ENCODE peak calls at places on chromosomes 13 and 19, in nine cellular contexts. A is AG10803, M is foreskin fibroblast, K is transverse colon, W is thoracic aorta, U is endodermal cell, I is epithelial cell of esophagus, T is tibial nerve, G is heart left ventricle. L is an unnamed sample.

GRCh38 chr19:41501854-41502253 is 58.9 kb downstream of the ERICH4 start:
- DNase-seq in M (no peak), W (no peak), A (no peak), K (no peak), U (peak), T (no peak), I (no peak), G (no peak), L (no peak)

GRCh38 chr13:60351816-60352215 is 45.2 kb upstream of the TDRD3 start:
- DNase-seq in K (no peak), G (no peak), I (no peak), M (peak), W (no peak), U (no peak), A (peak), T (no peak), L (no peak)

GRCh38 chr19:3187662-3188511 is 2.2 kb downstream of the NCLN start:
- DNase-seq in A (no peak), W (no peak), G (peak), U (no peak), M (no peak), I (no peak), K (no peak), T (no peak), L (no peak)

GRCh38 chr19:14972676-14973075 is 7.0 kb downstream of the SLC1A6 start:
- DNase-seq in G (no peak), K (no peak), A (no peak), W (no peak), T (no peak), I (no peak), M (no peak), U (no peak), L (no peak)

GRCh38 chr19:14056069-14056666 is 5.7 kb downstream of the PALM3 start:
- DNase-seq in A (no peak), K (no peak), I (no peak), T (no peak), U (no peak), G (no peak), W (no peak), M (no peak), L (no peak)

GRCh38 chr19:38774181-38774950 is 1.0 kb upstream of the LGALS7 start:
- DNase-seq in W (no peak), U (no peak), A (no peak), T (no peak), G (no peak), M (no peak), I (no peak), K (no peak), L (no peak)

GRCh38 chr19:17579523-17580244 is 24.2 kb downstream of the COLGALT1 start:
- DNase-seq in G (peak), T (peak), U (peak), M (peak), I (peak), W (no peak), K (peak), A (peak), L (no peak)

GRCh38 chr19:15820646-15821045 is 5.2 kb upstream of the OR10H1 start:
- DNase-seq in G (no peak), A (no peak), W (no peak), T (no peak), U (no peak), I (no peak), K (no peak), M (no peak), L (no peak)

GRCh38 chr19:33388817-33389573 is 15.5 kb downstream of the CEBPG start:
- DNase-seq in A (no peak), T (no peak), I (no peak), U (no peak), K (no peak), W (no peak), M (peak), G (no peak), L (no peak)

GRCh38 chr19:30158893-30159245 is 213.3 kb upstream of the ZNF536 start:
- DNase-seq in G (no peak), W (no peak), M (no peak), U (no peak), A (no peak), K (no peak), I (no peak), T (no peak), L (no peak)

GRCh38 chr19:56670961-56671612 is 470 bp downstream of the ZNF835 start:
- DNase-seq in T (no peak), K (no peak), I (no peak), U (no peak), W (no peak), G (no peak), A (no peak), M (no peak), L (no peak)

GRCh38 chr19:19315444-19315843 is 4.9 kb downstream of the SUGP1 start:
- DNase-seq in I (no peak), G (no peak), M (no peak), U (peak), A (no peak), K (no peak), T (no peak), W (no peak), L (no peak)

GRCh38 chr13:79749985-79750551 is 269.1 kb downstream of the NDFIP2 start:
- DNase-seq in K (peak), M (peak), U (peak), G (peak), I (peak), W (no peak), T (peak), A (peak), L (peak)

GRCh38 chr19:39320948-39321831 is 527 bp upstream of the LRFN1 start:
- DNase-seq in G (no peak), A (no peak), T (no peak), K (no peak), I (no peak), M (no peak), U (peak), W (no peak), L (no peak)

GRCh38 chr19:9757544-9758501 is 10.7 kb downstream of the ZNF846 start:
- DNase-seq in I (no peak), W (no peak), T (no peak), U (no peak), G (no peak), K (no peak), A (no peak), M (no peak), L (no peak)

DNA sequence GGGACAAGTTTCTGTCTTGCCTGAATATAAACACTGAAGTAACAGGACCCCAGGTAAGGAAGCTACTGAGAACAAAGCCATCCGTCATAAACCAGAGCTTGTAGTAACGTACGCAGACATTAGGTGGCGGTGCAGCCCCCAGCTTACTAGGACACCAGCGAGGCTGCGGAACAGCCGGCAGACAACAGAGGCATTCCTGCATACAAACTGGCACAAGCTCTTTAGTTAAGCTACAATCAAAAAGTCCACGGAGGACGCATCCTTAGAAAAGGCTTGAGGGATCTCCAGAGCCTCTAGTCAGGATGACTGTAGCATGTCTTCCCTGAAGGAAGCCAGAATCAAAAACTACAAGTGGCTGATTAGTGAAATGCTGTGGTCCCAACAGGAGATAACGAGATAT is 26.2 kb downstream of the ZNF160 start:
- DNase-seq in M (peak), W (no peak), U (peak), I (peak), K (peak), T (peak), G (peak), A (peak), L (peak)
- TF ChIP-seq CTCF in M (peak), W (peak), U (peak), I (peak), K (peak), T (peak), G (peak), A (peak), L (no peak)

DNA sequence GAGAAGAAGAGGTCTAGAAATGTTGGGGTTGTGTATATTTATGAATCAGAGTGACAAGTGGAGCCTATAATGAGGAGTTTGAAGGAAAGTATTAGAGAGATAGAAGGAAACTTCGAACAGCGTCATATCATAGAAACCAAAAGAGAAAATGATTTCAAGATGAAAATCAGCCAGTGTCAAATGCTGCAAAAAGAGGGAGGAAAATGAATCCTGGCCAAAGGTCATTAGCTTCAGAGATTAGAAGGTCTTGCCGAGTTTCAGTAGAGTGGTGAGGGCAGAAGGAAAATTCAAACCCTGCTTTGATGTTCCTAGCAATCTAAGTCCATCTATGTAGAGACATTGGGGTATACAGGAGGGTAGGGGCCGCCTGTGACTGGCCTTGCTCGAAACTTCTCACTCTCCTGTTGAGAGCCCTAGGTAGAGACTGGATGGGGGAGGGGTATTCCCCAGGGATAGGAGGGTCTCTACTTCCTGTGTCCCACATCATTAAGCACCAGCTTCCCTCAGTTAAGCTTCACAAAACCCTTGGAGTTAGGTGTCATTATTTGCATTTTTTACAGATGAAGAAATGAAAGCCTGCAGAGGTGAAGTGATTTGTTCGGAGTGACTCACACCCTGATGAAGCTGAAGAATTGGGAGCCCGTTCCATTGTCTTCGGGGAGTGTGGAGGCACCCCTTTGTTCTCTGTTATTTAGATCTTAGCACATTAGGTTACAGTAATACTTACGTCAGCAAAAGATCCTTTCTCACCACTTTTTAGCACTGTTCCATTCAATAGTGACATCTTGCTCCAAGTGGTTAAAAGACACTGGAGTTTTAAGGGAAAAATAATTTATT is 62.8 kb downstream of the FGF9 start:
- DNase-seq in G (no peak), K (no peak), A (no peak), I (peak), T (no peak), M (no peak), W (no peak), U (peak), L (no peak)
- TF ChIP-seq CTCF in G (no peak), K (no peak), A (no peak), I (no peak), T (no peak), M (no peak), W (no peak), U (no peak), L (no peak)

GRCh38 chr19:49538643-49539042 is 10.8 kb downstream of the RCN3 start:
- DNase-seq in I (no peak), A (no peak), K (no peak), W (no peak), U (no peak), G (no peak), T (no peak), M (no peak), L (no peak)

GRCh38 chr19:49530708-49531107 is 2.9 kb downstream of the RCN3 start:
- DNase-seq in A (no peak), W (no peak), M (no peak), I (no peak), T (no peak), K (no peak), G (no peak), U (no peak), L (no peak)

GRCh38 chr19:49534632-49535385 is 7.0 kb downstream of the RCN3 start:
- DNase-seq in G (no peak), A (no peak), I (no peak), M (no peak), K (no peak), W (no peak), T (no peak), U (no peak), L (no peak)

GRCh38 chr19:49536921-49537462 is 9.2 kb downstream of the RCN3 start:
- DNase-seq in M (no peak), U (no peak), K (no peak), A (no peak), T (no peak), G (no peak), I (no peak), W (no peak), L (no peak)

GRCh38 chr19:49533551-49534488 is 6.0 kb downstream of the RCN3 start:
- DNase-seq in A (peak), I (peak), M (peak), G (peak), U (peak), T (peak), W (no peak), K (peak), L (peak)
- TF ChIP-seq CTCF in A (no peak), I (peak), M (peak), G (no peak), U (peak), T (no peak), W (no peak), K (peak), L (no peak)

GRCh38 chr19:7908742-7909461 is 5.2 kb downstream of the MAP2K7 start:
- DNase-seq in W (no peak), I (no peak), T (no peak), M (no peak), K (no peak), G (peak), A (no peak), U (no peak), L (no peak)
- TF ChIP-seq CTCF in W (no peak), I (no peak), T (no peak), M (no peak), K (no peak), G (no peak), A (no peak), U (no peak), L (no peak)

GRCh38 chr19:690203-690602 is 5.0 kb downstream of the PRSS57 start:
- DNase-seq in W (no peak), I (no peak), U (peak), T (no peak), A (no peak), K (no peak), M (no peak), G (peak), L (no peak)

GRCh38 chr19:688992-689391 is 6.3 kb downstream of the PRSS57 start:
- DNase-seq in M (no peak), G (no peak), A (no peak), T (no peak), U (no peak), I (no peak), K (no peak), W (no peak), L (no peak)

GRCh38 chr19:695350-695949 is at the start of gene PRSS57:
- DNase-seq in K (no peak), G (no peak), A (no peak), T (no peak), U (no peak), I (no peak), M (no peak), W (no peak), L (no peak)

DNA sequence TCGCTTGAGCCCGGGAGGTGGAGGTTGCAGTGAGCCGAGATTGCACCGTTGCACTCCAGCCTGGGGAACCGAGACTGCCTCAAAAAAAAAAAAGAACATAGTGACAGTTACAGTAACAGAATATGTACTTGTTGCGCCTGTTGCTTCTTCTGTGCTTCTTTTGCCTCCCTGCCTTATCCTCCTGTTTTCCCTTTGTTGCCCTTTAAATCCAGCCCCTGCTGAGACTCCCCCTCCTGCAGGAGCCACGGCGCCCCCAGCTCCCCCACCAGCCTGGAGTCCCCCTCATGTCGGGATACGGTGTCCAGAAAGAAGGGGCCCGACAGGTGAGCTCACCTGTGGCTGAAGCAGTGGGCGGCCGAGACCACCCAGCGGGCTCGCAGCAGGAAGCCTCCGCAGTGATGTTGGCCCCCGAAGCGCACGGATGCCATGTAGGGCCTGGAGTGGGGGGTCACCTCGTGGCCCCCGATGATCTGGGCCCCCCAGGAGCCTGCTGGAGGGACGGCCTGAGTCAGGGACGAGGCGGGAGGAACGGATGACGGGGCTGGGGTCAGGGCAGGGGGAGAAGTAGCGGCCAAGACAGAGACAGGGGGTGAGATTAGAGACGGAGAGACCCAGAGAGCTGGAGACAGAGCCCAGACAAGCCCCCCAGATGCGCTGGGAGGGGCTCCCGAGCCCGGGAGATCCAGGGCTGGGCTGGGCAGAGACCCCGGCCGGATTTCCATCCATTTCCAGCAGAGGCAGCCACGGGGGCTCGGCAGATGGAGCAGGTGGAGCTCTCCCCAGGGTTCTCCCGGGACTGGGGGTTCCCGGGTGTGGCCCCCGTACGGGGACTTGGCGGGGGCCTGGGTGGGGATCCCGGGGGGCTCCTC is 537 bp downstream of the PRSS57 start:
- DNase-seq in U (no peak), M (no peak), K (no peak), A (no peak), I (no peak), W (no peak), G (no peak), T (no peak), L (no peak)
- TF ChIP-seq CTCF in U (no peak), M (no peak), K (no peak), A (no peak), I (no peak), W (no peak), G (no peak), T (no peak), L (no peak)

DNA sequence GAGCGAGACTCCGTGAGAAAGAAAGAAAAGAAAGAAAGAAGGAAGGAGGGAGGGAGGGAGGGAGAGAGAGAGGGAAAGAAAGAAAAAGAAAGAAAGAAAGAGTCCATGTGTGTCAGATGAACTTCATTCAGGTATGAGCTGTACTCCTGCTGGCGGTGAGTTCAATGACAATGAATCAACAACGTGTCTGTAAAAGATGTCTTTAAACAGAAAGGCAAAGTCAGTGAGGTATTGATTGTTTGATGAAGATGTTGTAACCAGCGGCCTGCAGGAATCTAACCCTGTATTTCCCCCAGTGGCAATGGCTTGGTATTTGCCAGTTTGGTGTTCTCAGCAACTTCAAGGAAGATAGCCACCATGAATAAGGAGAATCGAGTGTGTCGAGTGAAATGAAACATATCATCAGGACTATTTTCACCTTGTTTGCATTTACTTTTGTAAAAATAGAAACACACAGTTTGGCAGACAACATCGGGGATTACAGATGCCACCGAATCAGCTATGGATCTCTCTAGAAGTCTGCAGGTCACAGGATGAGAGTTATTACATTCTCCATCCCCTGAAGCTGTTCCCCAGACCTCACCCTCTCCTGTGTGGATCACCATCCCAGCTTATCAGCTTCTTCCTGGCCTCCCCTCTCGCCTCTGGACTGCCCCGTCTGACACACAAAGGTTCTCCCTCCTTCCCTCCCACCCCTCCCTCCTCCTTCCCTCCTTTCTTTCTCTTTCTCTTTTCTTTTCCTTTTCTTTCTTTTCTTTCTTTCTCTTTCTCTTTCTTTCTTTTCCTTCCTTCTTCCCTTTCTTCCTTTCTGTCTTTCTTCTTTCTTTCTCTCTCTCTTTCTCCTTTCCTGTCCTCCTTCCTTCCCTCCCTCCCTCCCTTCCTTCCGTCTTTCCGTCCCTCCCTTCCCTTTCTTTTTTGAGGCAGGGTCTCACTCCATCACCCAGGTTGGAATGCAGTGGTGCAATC is 8.2 kb upstream of the SBK3 start:
- DNase-seq in M (peak), W (no peak), T (no peak), I (peak), K (no peak), A (no peak), U (no peak), G (no peak), L (no peak)
- TF ChIP-seq CTCF in M (no peak), W (no peak), T (no peak), I (no peak), K (no peak), A (peak), U (no peak), G (no peak), L (no peak)

DNA sequence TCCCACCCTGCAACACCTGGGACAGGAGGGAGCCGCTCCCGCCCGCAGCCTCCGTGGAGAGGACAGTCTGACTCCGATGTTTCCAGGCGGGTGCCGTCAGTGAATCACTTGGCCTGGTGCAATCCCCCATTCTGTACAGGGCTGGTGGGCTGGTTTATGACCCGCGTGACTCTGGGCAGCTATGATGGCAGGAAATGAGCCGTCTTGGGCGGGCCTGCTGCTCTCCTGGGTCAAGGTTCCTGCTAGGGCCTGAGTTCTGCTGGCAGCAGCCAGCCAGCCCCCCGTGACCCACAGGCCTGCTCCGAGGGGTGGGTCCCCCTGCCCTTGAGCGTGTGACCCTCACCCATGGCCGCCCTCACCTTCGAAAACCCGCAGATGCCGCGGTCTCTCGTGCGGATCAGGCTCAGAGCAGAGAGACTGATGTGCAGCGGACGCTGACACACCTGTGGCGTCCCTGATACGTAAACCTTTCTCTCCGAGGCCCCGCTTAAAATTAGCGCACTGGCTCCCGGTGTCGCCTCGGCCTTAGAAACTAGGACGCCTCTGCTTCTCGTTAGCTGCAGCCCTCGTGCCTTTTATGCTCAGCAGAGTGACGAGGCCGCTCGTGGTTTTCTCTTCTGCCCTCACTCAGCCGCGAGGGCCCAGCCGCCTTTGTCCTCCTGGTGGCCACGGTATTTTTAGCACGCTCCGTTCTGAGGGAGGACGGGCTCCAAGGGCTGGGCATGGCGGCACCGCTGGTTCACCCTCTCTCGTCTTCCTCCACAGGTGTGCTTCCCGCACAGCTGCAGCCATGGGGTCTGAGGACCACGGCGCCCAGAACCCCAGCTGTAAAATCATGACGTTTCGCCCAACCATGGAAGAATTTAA is 63.4 kb downstream of the KDM4B start:
- DNase-seq in W (no peak), M (peak), T (no peak), A (no peak), U (no peak), K (no peak), I (no peak), G (no peak), L (no peak)
- TF ChIP-seq CTCF in W (no peak), M (no peak), T (no peak), A (no peak), U (peak), K (no peak), I (no peak), G (peak), L (no peak)

GRCh38 chr13:92355213-92355612 is 871.4 kb upstream of the GPC6 start:
- DNase-seq in K (peak), I (peak), W (no peak), A (no peak), T (peak), G (no peak), M (peak), U (peak), L (no peak)
- TF ChIP-seq CTCF in K (peak), I (peak), W (no peak), A (no peak), T (no peak), G (peak), M (no peak), U (peak), L (no peak)